ENCODE peak calls at places on chromosomes 12 and 14, in eight cellular contexts. Y is NCI-H2081 treated with DMSO at 0.1 percent for 48 hours; L is HS-5; S is T-helper 2 cell; T is AG10803; X is aorta; D is neural crest cell; Q is activated CD4-positive, alpha-beta T cell treated with anti-CD3 and anti-CD28 coated beads, Interleukin-2, amount 50 U/mL, for 24 hours. Z is an unnamed sample.

GRCh38 chr12:78457951-78458350 is 406.6 kb upstream of the SYT1 start:
- DNase-seq in Y (no peak), L (no peak), S (no peak), T (peak), X (no peak), D (no peak), Q (no peak), Z (no peak)

GRCh38 chr12:15209782-15210181 is 11.4 kb downstream of the RERG start:
- DNase-seq in Y (no peak), L (peak), S (no peak), T (peak), X (no peak), D (no peak), Q (no peak), Z (no peak)

GRCh38 chr12:981176-981828 is 9.7 kb upstream of the ERC1 start:
- DNase-seq in Y (no peak), L (no peak), S (no peak), T (no peak), X (no peak), D (no peak), Q (no peak), Z (no peak)

GRCh38 chr12:3048540-3048939 is 28.6 kb upstream of the TSPAN9 start:
- DNase-seq in Y (no peak), L (no peak), S (no peak), T (no peak), X (peak), D (no peak), Q (no peak), Z (no peak)

GRCh38 chr12:102833687-102834435 is 83.2 kb downstream of the PAH start:
- DNase-seq in Y (no peak), L (no peak), S (no peak), T (no peak), X (no peak), D (peak), Q (no peak), Z (no peak)

GRCh38 chr14:104808456-104808855 is 7.6 kb downstream of the ZBTB42 start:
- DNase-seq in Y (no peak), L (no peak), S (no peak), T (no peak), X (no peak), D (no peak), Q (no peak), Z (no peak)

GRCh38 chr12:124338448-124338847 is 43.6 kb downstream of the RFLNA start:
- DNase-seq in Y (no peak), L (no peak), S (no peak), T (no peak), X (no peak), D (no peak), Q (no peak), Z (no peak)

GRCh38 chr12:120264086-120264485 is 1.4 kb downstream of the PXN start:
- DNase-seq in Y (no peak), L (no peak), S (no peak), T (no peak), X (no peak), D (no peak), Q (no peak), Z (no peak)

GRCh38 chr14:39268393-39268792 is 34.7 kb downstream of the MIA2 start:
- DNase-seq in Y (no peak), L (no peak), S (no peak), T (peak), X (no peak), D (no peak), Q (no peak), Z (no peak)

GRCh38 chr14:96260341-96260821 is 4.4 kb downstream of the BDKRB1 start:
- DNase-seq in Y (no peak), L (no peak), S (no peak), T (peak), X (no peak), D (no peak), Q (no peak), Z (no peak)

GRCh38 chr14:104689620-104690265 is 325 bp downstream of the INF2 start:
- DNase-seq in Y (no peak), L (no peak), S (no peak), T (no peak), X (no peak), D (no peak), Q (no peak), Z (no peak)

GRCh38 chr12:111451649-111452129 is 46.0 kb downstream of the SH2B3 start:
- DNase-seq in Y (peak), L (no peak), S (peak), T (peak), X (no peak), D (no peak), Q (no peak), Z (no peak)

GRCh38 chr14:95025941-95026340 is 131.4 kb downstream of the DICER1 start:
- DNase-seq in Y (no peak), L (no peak), S (no peak), T (no peak), X (no peak), D (no peak), Q (no peak), Z (no peak)

GRCh38 chr14:33848706-33849454 is 102.0 kb downstream of the EGLN3 start:
- DNase-seq in Y (no peak), L (no peak), S (no peak), T (peak), X (peak), D (peak), Q (no peak), Z (peak)

GRCh38 chr12:79073506-79073905 is 208.9 kb downstream of the SYT1 start:
- DNase-seq in Y (no peak), L (no peak), S (no peak), T (no peak), X (no peak), D (no peak), Q (no peak), Z (no peak)

GRCh38 chr14:67999290-67999689 is 179.7 kb downstream of the RAD51B start:
- DNase-seq in Y (no peak), L (no peak), S (no peak), T (peak), X (no peak), D (no peak), Q (no peak), Z (no peak)

GRCh38 chr12:106248177-106248848 is 493 bp upstream of the CKAP4 start:
- DNase-seq in Y (no peak), L (no peak), S (no peak), T (peak), X (peak), D (no peak), Q (no peak), Z (peak)

GRCh38 chr12:64142784-64143183 is 79.3 kb downstream of the KICS2 start:
- DNase-seq in Y (no peak), L (no peak), S (no peak), T (no peak), X (no peak), D (no peak), Q (no peak), Z (no peak)

GRCh38 chr14:61537567-61538463 is 157.5 kb upstream of the HIF1A start:
- DNase-seq in Y (no peak), L (peak), S (peak), T (peak), X (no peak), D (no peak), Q (no peak), Z (no peak)

GRCh38 chr14:52071675-52072074 is 2.8 kb upstream of the NID2 start:
- DNase-seq in Y (no peak), L (no peak), S (no peak), T (no peak), X (no peak), D (no peak), Q (no peak), Z (no peak)

GRCh38 chr12:32217354-32218310 is 111.0 kb downstream of the BICD1 start:
- DNase-seq in Y (no peak), L (peak), S (no peak), T (peak), X (no peak), D (no peak), Q (no peak), Z (no peak)

GRCh38 chr12:120228291-120229070 is 27.6 kb upstream of the RPLP0 start:
- DNase-seq in Y (peak), L (no peak), S (peak), T (peak), X (peak), D (peak), Q (peak), Z (peak)

Z was measured in left ventricle myocardium inferior.